ENCODE peak calls at places on chromosomes 13 and 19, in nine cellular contexts. F is HFF-Myc; E is AG09319; G is HFFc6; Z is renal cortical epithelial cell; O is kidney tubule cell; W is stimulated activated CD8-positive, alpha-beta memory T cell treated with anti-CD3 and anti-CD28 coated beads, Interleukin-4, amount 100 ng/mL, for 1 hour; S is psoas muscle; B is AG04449. D is an unnamed sample.

GRCh38 chr13:27006519-27007161 is 165.0 kb downstream of the USP12 start:
- DNase-seq in F (no peak), E (no peak), G (peak), Z (peak), O (peak), W (no peak), S (no peak), B (no peak), D (no peak)

GRCh38 chr13:28001837-28002473 is 13.5 kb upstream of the URAD start:
- DNase-seq in F (no peak), E (no peak), G (no peak), Z (no peak), O (no peak), W (no peak), S (no peak), B (no peak), D (no peak)

GRCh38 chr19:3969435-3970312 is 1.2 kb downstream of the DAPK3 start:
- DNase-seq in F (no peak), E (no peak), G (peak), Z (peak), O (peak), W (no peak), S (peak), B (peak), D (peak)

GRCh38 chr19:17777840-17778620 is 16.9 kb upstream of the B3GNT3 start:
- DNase-seq in F (no peak), E (no peak), G (peak), Z (peak), O (peak), W (no peak), S (peak), B (no peak), D (peak)

GRCh38 chr13:63279136-63279535 is 1863.5 kb upstream of the PCDH20 start:
- DNase-seq in F (no peak), E (no peak), G (no peak), Z (no peak), O (no peak), W (no peak), S (no peak), B (no peak), D (no peak)

GRCh38 chr19:55632463-55632834 is 8.1 kb upstream of the ZNF784 start:
- DNase-seq in F (peak), E (peak), G (peak), Z (peak), O (peak), W (peak), S (peak), B (peak), D (peak)

GRCh38 chr19:5038631-5039271 is 69.8 kb downstream of the KDM4B start:
- DNase-seq in F (no peak), E (no peak), G (no peak), Z (no peak), O (peak), W (no peak), S (no peak), B (no peak), D (no peak)

GRCh38 chr19:7397687-7398086 is 49.0 kb downstream of the ARHGEF18 start:
- DNase-seq in F (peak), E (no peak), G (peak), Z (peak), O (peak), W (no peak), S (no peak), B (peak), D (peak)

GRCh38 chr19:12783849-12784393 is 7.4 kb upstream of the JUNB start:
- DNase-seq in F (no peak), E (no peak), G (no peak), Z (no peak), O (peak), W (no peak), S (peak), B (no peak), D (peak)

GRCh38 chr13:27578121-27579030 is 42.0 kb downstream of the LNX2 start:
- DNase-seq in F (no peak), E (no peak), G (peak), Z (peak), O (peak), W (no peak), S (no peak), B (peak), D (peak)

GRCh38 chr19:55109527-55110291 is 7.7 kb downstream of the PPP1R12C start:
- DNase-seq in F (no peak), E (no peak), G (no peak), Z (no peak), O (no peak), W (no peak), S (peak), B (no peak), D (no peak)

GRCh38 chr13:110108348-110109139 is 198.4 kb downstream of the COL4A1 start:
- DNase-seq in F (peak), E (peak), G (peak), Z (peak), O (peak), W (no peak), S (peak), B (no peak), D (peak)

GRCh38 chr13:75316427-75316826 is 165.5 kb downstream of the TBC1D4 start:
- DNase-seq in F (no peak), E (no peak), G (no peak), Z (peak), O (no peak), W (no peak), S (no peak), B (no peak), D (no peak)

GRCh38 chr19:40471111-40471510 is 4.3 kb downstream of the SPTBN4 start:
- DNase-seq in F (no peak), E (no peak), G (no peak), Z (no peak), O (no peak), W (no peak), S (no peak), B (no peak), D (no peak)

GRCh38 chr13:22740264-22740663 is 440.5 kb upstream of the SGCG start:
- DNase-seq in F (no peak), E (no peak), G (no peak), Z (no peak), O (peak), W (no peak), S (no peak), B (no peak), D (no peak)

GRCh38 chr19:7701654-7702457 is at the start of gene FCER2:
- DNase-seq in F (no peak), E (no peak), G (no peak), Z (no peak), O (no peak), W (no peak), S (no peak), B (no peak), D (no peak)

GRCh38 chr13:84088996-84089395 is 206.7 kb upstream of the SLITRK1 start:
- DNase-seq in F (no peak), E (no peak), G (no peak), Z (no peak), O (no peak), W (no peak), S (no peak), B (no peak), D (no peak)